ENCODE peak calls at places on chromosomes 13 and 19, in eight cellular contexts. O, T, V, H, I, L, Q and U are unnamed samples.

GRCh38 chr13:86760620-86761019 is 910.6 kb upstream of the SLITRK5 start:
- DNase-seq in O (no peak), T (no peak), V (no peak), H (no peak), I (no peak), L (no peak), Q (no peak), U (no peak)

GRCh38 chr13:100301418-100301817 is 212.5 kb downstream of the PCCA start:
- DNase-seq in O (no peak), T (no peak), V (no peak), H (no peak), I (no peak), L (no peak), Q (no peak), U (no peak)

GRCh38 chr13:36341718-36342117 is 4.5 kb downstream of the SPART start:
- DNase-seq in O (no peak), T (no peak), V (no peak), H (no peak), I (no peak), L (no peak), Q (peak; percentile 31), U (no peak)

GRCh38 chr13:45206340-45206739 is 5.5 kb upstream of the KCTD4 start:
- DNase-seq in O (no peak), T (no peak), V (no peak), H (no peak), I (no peak), L (peak; percentile 66), Q (peak; percentile 79), U (no peak)

GRCh38 chr13:98490866-98491265 is 86.0 kb downstream of the STK24 start:
- DNase-seq in O (no peak), T (no peak), V (no peak), H (no peak), I (no peak), L (no peak), Q (no peak), U (no peak)

GRCh38 chr13:49897713-49898112 is 38.4 kb downstream of the SPRYD7 start:
- DNase-seq in O (no peak), T (no peak), V (no peak), H (no peak), I (no peak), L (no peak), Q (no peak), U (no peak)

GRCh38 chr19:30565680-30566079 is 193.5 kb downstream of the ZNF536 start:
- DNase-seq in O (no peak), T (no peak), V (no peak), H (no peak), I (no peak), L (no peak), Q (no peak), U (no peak)

GRCh38 chr13:112723771-112724170 is 33.9 kb downstream of the ATP11A start:
- DNase-seq in O (no peak), T (no peak), V (no peak), H (no peak), I (no peak), L (no peak), Q (no peak), U (no peak)

GRCh38 chr13:40220299-40220935 is 446.0 kb downstream of the FOXO1 start:
- DNase-seq in O (no peak), T (no peak), V (no peak), H (no peak), I (no peak), L (no peak), Q (no peak), U (no peak)

GRCh38 chr19:56822755-56823154 is 17.8 kb downstream of the PEG3 start:
- DNase-seq in O (no peak), T (no peak), V (no peak), H (no peak), I (no peak), L (no peak), Q (no peak), U (no peak)

GRCh38 chr13:110119943-110120905 is 186.7 kb downstream of the COL4A1 start:
- DNase-seq in O (peak; percentile 54), T (no peak), V (no peak), H (no peak), I (no peak), L (no peak), Q (no peak), U (no peak)

GRCh38 chr13:94972262-94972661 is 259.9 kb upstream of the SOX21 start:
- DNase-seq in O (no peak), T (no peak), V (no peak), H (no peak), I (no peak), L (no peak), Q (no peak), U (no peak)

GRCh38 chr13:94968757-94969086 is 256.4 kb upstream of the SOX21 start:
- DNase-seq in O (no peak), T (no peak), V (no peak), H (no peak), I (no peak), L (no peak), Q (no peak), U (no peak)

GRCh38 chr13:94966380-94966779 is 254.0 kb upstream of the SOX21 start:
- DNase-seq in O (no peak), T (no peak), V (no peak), H (no peak), I (no peak), L (no peak), Q (no peak), U (no peak)

GRCh38 chr13:94967183-94968039 is 255.1 kb upstream of the SOX21 start:
- DNase-seq in O (no peak), T (no peak), V (peak; percentile 74), H (no peak), I (no peak), L (no peak), Q (no peak), U (peak; percentile 72)

DNA sequence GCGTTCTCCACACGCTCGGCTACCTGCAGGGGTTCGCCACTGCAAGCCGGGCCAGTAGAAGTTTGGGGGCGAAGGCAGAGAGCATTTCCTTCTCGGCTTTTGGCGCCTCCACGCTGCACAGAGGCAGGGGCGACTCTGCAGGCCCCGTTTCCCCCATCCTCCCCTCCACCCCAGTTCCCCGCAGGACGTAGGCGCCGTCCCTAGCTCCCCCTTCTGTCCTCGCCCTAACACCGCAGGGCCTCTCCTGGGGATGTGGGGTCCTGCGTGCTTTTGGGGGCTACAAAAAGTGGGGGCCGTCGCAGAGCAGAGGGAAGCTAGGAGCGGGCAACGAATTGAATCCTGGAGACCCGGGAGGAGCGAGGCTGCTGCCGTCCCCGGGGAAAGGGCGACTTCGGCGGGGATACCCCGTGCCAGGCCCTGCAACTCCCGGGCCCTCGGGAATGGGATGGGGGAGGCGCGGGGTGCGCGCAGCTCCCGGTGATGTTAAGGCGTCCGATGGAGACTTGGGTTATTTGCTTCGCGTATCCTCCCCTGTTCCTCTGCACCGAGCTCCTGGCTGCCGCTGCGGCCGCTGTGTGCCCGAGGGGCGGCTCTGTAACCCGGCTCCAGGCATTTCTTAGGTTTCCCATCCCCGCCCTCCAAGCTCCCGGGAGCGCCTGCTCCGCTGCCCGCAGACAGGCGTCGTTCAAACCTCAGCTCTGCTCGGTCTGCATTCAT is 255.9 kb upstream of the SOX21 start:
- DNase-seq in O (no peak), T (no peak), V (peak; percentile 83), H (no peak), I (no peak), L (no peak), Q (no peak), U (peak; percentile 71)
- TF ChIP-seq CTCF in O (no peak), T (no peak), V (peak; percentile 50), H (no peak), I (no peak), L (no peak), Q (no peak), U (no peak)

DNA sequence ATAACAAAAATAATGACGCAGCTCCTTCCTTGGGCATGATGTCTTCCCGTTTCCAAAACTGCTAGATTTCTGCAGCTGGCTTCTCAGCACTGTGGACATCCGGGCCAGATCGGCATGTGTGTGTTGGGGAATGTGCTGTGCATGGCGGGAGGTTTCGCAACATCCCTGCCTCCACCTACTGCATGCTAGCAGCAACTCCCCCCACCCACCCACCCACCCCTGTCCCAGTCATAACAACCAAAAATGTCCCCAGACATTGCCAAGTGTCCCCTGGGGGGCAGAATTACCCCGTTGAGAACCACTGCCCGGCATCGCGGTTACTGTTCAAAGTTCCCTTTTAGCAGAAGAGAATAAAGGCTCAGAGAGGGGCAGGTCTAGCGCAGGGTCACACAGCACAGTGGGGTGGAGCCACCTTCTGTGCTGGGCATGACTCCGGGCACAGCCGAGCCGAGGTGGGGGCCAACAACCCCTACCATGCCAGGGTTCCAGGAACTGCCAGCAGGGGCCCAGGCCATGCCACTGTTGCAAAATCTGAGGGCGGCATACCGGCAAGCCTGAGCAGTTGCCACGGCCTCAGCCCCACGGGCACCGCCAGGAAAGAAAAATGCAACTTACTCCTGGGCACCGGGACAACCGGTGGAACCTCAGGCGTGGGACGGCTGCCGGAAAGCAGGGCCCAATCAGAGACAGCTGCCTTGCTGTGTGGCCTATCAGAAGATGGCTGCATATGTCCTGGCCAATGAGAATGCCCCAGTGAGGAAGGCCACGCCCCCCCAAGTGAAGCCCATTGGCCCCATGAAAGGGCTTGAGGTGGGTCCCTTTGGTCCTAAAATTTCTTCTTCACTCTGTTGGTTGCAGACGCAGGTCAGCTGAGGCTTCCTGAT is 22.5 kb upstream of the NFIC start:
- DNase-seq in O (peak; percentile 96), T (peak; percentile 85), V (peak; percentile 66), H (peak; percentile 91), I (peak; percentile 74), L (no peak), Q (peak; percentile 92), U (no peak)
- TF ChIP-seq CTCF in O (no peak), T (peak; percentile 26), V (no peak), H (peak; percentile 31), I (no peak), L (no peak), Q (no peak), U (no peak)

GRCh38 chr13:87778128-87778527 is 107.0 kb downstream of the SLITRK5 start:
- DNase-seq in O (no peak), T (no peak), V (no peak), H (no peak), I (no peak), L (no peak), Q (no peak), U (no peak)

GRCh38 chr13:87779451-87779850 is 108.3 kb downstream of the SLITRK5 start:
- DNase-seq in O (no peak), T (no peak), V (no peak), H (no peak), I (no peak), L (no peak), Q (no peak), U (no peak)

GRCh38 chr13:87777395-87777794 is 106.2 kb downstream of the SLITRK5 start:
- DNase-seq in O (no peak), T (no peak), V (peak; percentile 34), H (no peak), I (no peak), L (no peak), Q (no peak), U (no peak)
- TF ChIP-seq CTCF in O (no peak), T (no peak), V (peak; percentile 52), H (no peak), I (no peak), L (no peak), Q (no peak), U (no peak)

DNA sequence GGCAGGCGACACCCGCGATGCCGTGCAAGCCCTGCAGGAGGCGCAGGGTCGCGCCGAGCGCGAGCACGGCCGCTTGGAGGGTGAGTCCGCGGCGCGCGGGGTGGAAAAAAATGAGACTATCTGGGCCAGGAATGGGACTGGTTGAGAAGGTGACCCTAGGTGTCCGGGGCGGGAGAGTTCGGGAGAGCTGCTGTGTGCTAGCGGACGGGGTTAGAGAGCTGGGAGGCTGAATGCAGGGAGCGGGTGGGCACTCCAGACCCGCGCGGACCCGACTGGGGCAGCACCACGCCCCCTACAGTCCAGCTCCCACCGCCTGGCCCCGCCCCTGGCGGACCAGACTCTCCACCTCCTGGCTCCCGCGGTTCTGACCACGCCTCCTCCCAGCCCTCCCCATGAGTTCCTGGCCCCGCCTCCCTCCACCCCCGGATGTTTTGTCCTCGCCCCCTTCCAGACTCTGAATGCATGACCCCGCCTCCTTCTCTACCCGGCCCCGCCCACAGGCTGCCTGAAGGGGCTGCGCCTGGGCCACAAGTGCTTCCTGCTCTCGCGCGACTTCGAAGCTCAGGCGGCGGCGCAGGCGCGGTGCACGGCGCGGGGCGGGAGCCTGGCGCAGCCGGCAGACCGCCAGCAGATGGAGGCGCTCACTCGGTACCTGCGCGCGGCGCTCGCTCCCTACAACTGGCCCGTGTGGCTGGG is 1.5 kb downstream of the CLEC11A start:
- DNase-seq in O (peak; percentile 96), T (peak; percentile 82), V (peak; percentile 100), H (peak; percentile 99), I (peak; percentile 98), L (peak; percentile 97), Q (peak; percentile 99), U (peak; percentile 100)
- TF ChIP-seq CTCF in O (peak; percentile 63), T (peak; percentile 51), V (peak; percentile 64), H (peak; percentile 66), I (peak; percentile 65), L (peak; percentile 83), Q (peak; percentile 86), U (peak; percentile 74)